ENCODE peak calls at places on chromosomes 7 and 10, in four cellular contexts. One of them, this sample, is unnamed. For H3K4me1 and H3K9me3, the result is how much of the 10 kb centered on the place peaks cover.

GRCh38 chr10:122850705-122851640 is 5.3 kb upstream of the CUZD1 start:
- DNase-seq in CD8-positive, alpha-beta memory T cell: no peak
- DNase-seq in cardiac muscle cell: peak
- DNase-seq in aorta: no peak
- DNase-seq in this sample: no peak

GRCh38 chr10:60139798-60140566 is 233.6 kb upstream of the CCDC6 start:
- DNase-seq in CD8-positive, alpha-beta memory T cell: no peak
- DNase-seq in cardiac muscle cell: peak
- DNase-seq in aorta: no peak
- DNase-seq in this sample: no peak

GRCh38 chr7:51297986-51298385 is 18.6 kb downstream of the COBL start:
- DNase-seq in CD8-positive, alpha-beta memory T cell: no peak
- DNase-seq in cardiac muscle cell: no peak
- DNase-seq in aorta: no peak
- DNase-seq in this sample: no peak

GRCh38 chr7:131692131-131692960 is 135.9 kb upstream of the PODXL start:
- DNase-seq in CD8-positive, alpha-beta memory T cell: no peak
- DNase-seq in cardiac muscle cell: peak
- DNase-seq in aorta: peak
- DNase-seq in this sample: no peak

GRCh38 chr10:122847782-122848604 is 2.3 kb upstream of the CUZD1 start:
- DNase-seq in CD8-positive, alpha-beta memory T cell: no peak
- DNase-seq in cardiac muscle cell: no peak
- DNase-seq in aorta: no peak
- DNase-seq in this sample: no peak

GRCh38 chr10:104472505-104472904 is 118.9 kb downstream of the CFAP58 start:
- DNase-seq in CD8-positive, alpha-beta memory T cell: no peak
- DNase-seq in cardiac muscle cell: no peak
- DNase-seq in aorta: no peak
- DNase-seq in this sample: no peak

GRCh38 chr7:98703916-98704315 is 86.8 kb downstream of the NPTX2 start:
- DNase-seq in CD8-positive, alpha-beta memory T cell: no peak
- DNase-seq in cardiac muscle cell: no peak
- DNase-seq in aorta: no peak
- DNase-seq in this sample: no peak

GRCh38 chr7:27030393-27031001 is 65.3 kb downstream of the HOXA1 start:
- DNase-seq in CD8-positive, alpha-beta memory T cell: no peak
- DNase-seq in cardiac muscle cell: no peak
- DNase-seq in aorta: no peak
- DNase-seq in this sample: no peak

GRCh38 chr10:123526356-123527079 is 139.6 kb upstream of the GPR26 start:
- DNase-seq in CD8-positive, alpha-beta memory T cell: no peak
- DNase-seq in cardiac muscle cell: no peak
- DNase-seq in aorta: no peak
- DNase-seq in this sample: no peak

GRCh38 chr10:77925795-77926565 is 575 bp downstream of the DLG5 start:
- DNase-seq in CD8-positive, alpha-beta memory T cell: peak
- DNase-seq in cardiac muscle cell: peak
- DNase-seq in aorta: peak
- DNase-seq in this sample: peak

GRCh38 chr7:107995184-107996071 is 7.5 kb downstream of the LAMB1 start:
- DNase-seq in CD8-positive, alpha-beta memory T cell: no peak
- DNase-seq in cardiac muscle cell: peak
- DNase-seq in aorta: no peak
- DNase-seq in this sample: no peak

GRCh38 chr10:99394761-99395386 is 35.5 kb downstream of the GOT1 start:
- DNase-seq in CD8-positive, alpha-beta memory T cell: no peak
- DNase-seq in cardiac muscle cell: no peak
- DNase-seq in aorta: no peak
- DNase-seq in this sample: no peak

GRCh38 chr7:156559001-156559400 is 81.6 kb upstream of the RNF32 start:
- DNase-seq in CD8-positive, alpha-beta memory T cell: no peak
- DNase-seq in cardiac muscle cell: no peak
- DNase-seq in aorta: no peak
- DNase-seq in this sample: no peak

GRCh38 chr10:3045471-3046209 is 21.7 kb upstream of the PFKP start:
- DNase-seq in CD8-positive, alpha-beta memory T cell: no peak
- DNase-seq in cardiac muscle cell: peak
- DNase-seq in aorta: peak
- DNase-seq in this sample: no peak

GRCh38 chr10:4082851-4083250 is 297.8 kb upstream of the KLF6 start:
- DNase-seq in CD8-positive, alpha-beta memory T cell: no peak
- DNase-seq in cardiac muscle cell: peak
- DNase-seq in aorta: no peak
- DNase-seq in this sample: no peak

GRCh38 chr10:19209319-19209718 is 160.7 kb downstream of the MALRD1 start:
- DNase-seq in CD8-positive, alpha-beta memory T cell: no peak
- DNase-seq in cardiac muscle cell: no peak
- DNase-seq in aorta: no peak
- DNase-seq in this sample: no peak

GRCh38 chr10:114397651-114398145 is 6.6 kb downstream of the AFAP1L2 start:
- DNase-seq in CD8-positive, alpha-beta memory T cell: no peak
- DNase-seq in cardiac muscle cell: peak
- DNase-seq in aorta: peak
- DNase-seq in this sample: no peak

GRCh38 chr10:74816824-74817498 is 9.4 kb upstream of the KAT6B start:
- DNase-seq in CD8-positive, alpha-beta memory T cell: no peak
- DNase-seq in cardiac muscle cell: no peak
- DNase-seq in aorta: no peak
- DNase-seq in this sample: no peak

GRCh38 chr10:112446855-112447691 is at the start of the genes VTI1A and ZDHHC6:
- DNase-seq in CD8-positive, alpha-beta memory T cell: peak
- DNase-seq in cardiac muscle cell: peak
- DNase-seq in aorta: peak
- DNase-seq in this sample: peak

GRCh38 chr10:49744924-49745605 is 17.1 kb downstream of the OGDHL start:
- DNase-seq in CD8-positive, alpha-beta memory T cell: no peak
- DNase-seq in cardiac muscle cell: no peak
- DNase-seq in aorta: peak
- DNase-seq in this sample: peak

GRCh38 chr10:114703377-114704125 is 45.5 kb upstream of the ABLIM1 start:
- DNase-seq in CD8-positive, alpha-beta memory T cell: no peak
- DNase-seq in cardiac muscle cell: peak
- DNase-seq in aorta: no peak
- DNase-seq in this sample: no peak

GRCh38 chr7:50792342-50793114 is 9.8 kb upstream of the GRB10 start:
- DNase-seq in CD8-positive, alpha-beta memory T cell: no peak
- DNase-seq in cardiac muscle cell: peak
- DNase-seq in aorta: peak
- DNase-seq in this sample: peak

GRCh38 chr10:17344206-17344605 is 110.2 kb downstream of the ST8SIA6 start:
- DNase-seq in CD8-positive, alpha-beta memory T cell: no peak
- DNase-seq in cardiac muscle cell: peak
- DNase-seq in aorta: no peak
- DNase-seq in this sample: no peak

GRCh38 chr10:79129361-79129997 is 60.7 kb downstream of the ZMIZ1 start:
- DNase-seq in CD8-positive, alpha-beta memory T cell: no peak
- DNase-seq in cardiac muscle cell: peak
- DNase-seq in aorta: no peak
- DNase-seq in this sample: no peak

GRCh38 chr10:79130846-79131245 is 62.1 kb downstream of the ZMIZ1 start:
- DNase-seq in CD8-positive, alpha-beta memory T cell: no peak
- DNase-seq in cardiac muscle cell: no peak
- DNase-seq in aorta: no peak
- DNase-seq in this sample: no peak

GRCh38 chr10:79131730-79132644 is 63.2 kb downstream of the ZMIZ1 start:
- DNase-seq in CD8-positive, alpha-beta memory T cell: no peak
- DNase-seq in cardiac muscle cell: no peak
- DNase-seq in aorta: no peak
- DNase-seq in this sample: no peak

GRCh38 chr10:79128923-79129305 is 60.1 kb downstream of the ZMIZ1 start:
- DNase-seq in CD8-positive, alpha-beta memory T cell: no peak
- DNase-seq in cardiac muscle cell: no peak
- DNase-seq in aorta: no peak
- DNase-seq in this sample: no peak

DNA sequence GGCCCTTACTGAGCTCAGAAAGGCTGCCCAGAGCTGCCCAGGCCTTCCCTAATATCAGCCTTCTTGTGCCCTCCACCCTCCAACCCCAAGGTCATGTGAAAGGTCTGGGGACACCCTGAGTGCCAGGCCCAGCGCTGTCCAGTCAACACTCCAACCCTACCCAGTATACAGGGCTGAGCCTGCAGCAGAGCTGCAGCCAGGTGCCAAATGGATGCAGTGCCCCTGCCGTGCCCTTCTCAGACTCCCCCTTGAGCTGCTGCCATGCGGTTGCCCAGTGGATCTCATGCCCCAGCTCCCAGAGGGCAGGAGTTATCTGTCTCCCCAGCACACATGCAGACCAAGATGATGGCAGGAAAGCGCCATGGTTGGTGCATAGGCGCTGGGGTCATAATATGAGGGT is 61.5 kb downstream of the ZMIZ1 start:
- DNase-seq in CD8-positive, alpha-beta memory T cell: no peak
- DNase-seq in cardiac muscle cell: no peak
- DNase-seq in aorta: no peak
- DNase-seq in this sample: no peak
- H3K4me1 ChIP-seq in CD8-positive, alpha-beta memory T cell: under half
- H3K4me1 ChIP-seq in cardiac muscle cell: half or more
- H3K4me1 ChIP-seq in aorta: under half
- H3K4me1 ChIP-seq in this sample: under half

GRCh38 chr7:57414415-57414814 is 35.6 kb upstream of the ZNF716 start:
- DNase-seq in CD8-positive, alpha-beta memory T cell: no peak
- DNase-seq in cardiac muscle cell: no peak
- DNase-seq in aorta: no peak
- DNase-seq in this sample: peak

GRCh38 chr7:57412168-57412567 is 37.8 kb upstream of the ZNF716 start:
- DNase-seq in CD8-positive, alpha-beta memory T cell: no peak
- DNase-seq in cardiac muscle cell: no peak
- DNase-seq in aorta: no peak
- DNase-seq in this sample: peak

GRCh38 chr7:57413529-57414398 is 36.2 kb upstream of the ZNF716 start:
- DNase-seq in CD8-positive, alpha-beta memory T cell: no peak
- DNase-seq in cardiac muscle cell: no peak
- DNase-seq in aorta: no peak
- DNase-seq in this sample: peak

GRCh38 chr7:57414852-57415251 is 35.1 kb upstream of the ZNF716 start:
- DNase-seq in CD8-positive, alpha-beta memory T cell: no peak
- DNase-seq in cardiac muscle cell: no peak
- DNase-seq in aorta: no peak
- DNase-seq in this sample: peak

DNA sequence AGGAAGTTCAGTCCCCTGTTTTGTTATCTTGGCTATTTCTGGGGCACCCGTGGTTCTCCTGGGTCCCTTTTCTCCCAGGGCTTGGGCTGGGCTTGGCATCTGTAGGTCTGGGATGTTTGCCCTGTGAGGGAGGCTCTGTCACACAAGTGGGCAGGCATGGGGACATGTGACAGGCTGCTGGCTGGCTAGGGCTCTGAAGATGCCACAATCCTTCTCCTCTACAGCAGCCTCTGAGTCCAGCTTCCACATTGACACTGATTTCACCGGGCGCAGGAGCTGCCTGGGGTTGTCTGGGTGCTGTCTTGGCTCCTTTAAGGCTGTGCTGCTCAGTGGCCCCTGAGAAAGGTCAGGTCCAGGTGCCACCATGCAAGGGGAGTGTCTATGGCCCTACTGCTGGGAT is 37.4 kb upstream of the ZNF716 start:
- DNase-seq in CD8-positive, alpha-beta memory T cell: no peak
- DNase-seq in cardiac muscle cell: no peak
- DNase-seq in aorta: no peak
- DNase-seq in this sample: peak
- H3K9me3 ChIP-seq in CD8-positive, alpha-beta memory T cell: under half
- H3K9me3 ChIP-seq in cardiac muscle cell: under half
- H3K9me3 ChIP-seq in aorta: under half
- H3K9me3 ChIP-seq in this sample: under half

GRCh38 chr7:104967595-104967994 is 46.4 kb upstream of the KMT2E start:
- DNase-seq in CD8-positive, alpha-beta memory T cell: no peak
- DNase-seq in cardiac muscle cell: peak
- DNase-seq in aorta: no peak
- DNase-seq in this sample: no peak

GRCh38 chr7:104963991-104964385 is 50.0 kb upstream of the KMT2E start:
- DNase-seq in CD8-positive, alpha-beta memory T cell: no peak
- DNase-seq in cardiac muscle cell: peak
- DNase-seq in aorta: no peak
- DNase-seq in this sample: no peak

GRCh38 chr7:104967088-104967487 is 46.9 kb upstream of the KMT2E start:
- DNase-seq in CD8-positive, alpha-beta memory T cell: no peak
- DNase-seq in cardiac muscle cell: peak
- DNase-seq in aorta: no peak
- DNase-seq in this sample: no peak

GRCh38 chr7:104964626-104965236 is 49.3 kb upstream of the KMT2E start:
- DNase-seq in CD8-positive, alpha-beta memory T cell: no peak
- DNase-seq in cardiac muscle cell: no peak
- DNase-seq in aorta: no peak
- DNase-seq in this sample: no peak

DNA sequence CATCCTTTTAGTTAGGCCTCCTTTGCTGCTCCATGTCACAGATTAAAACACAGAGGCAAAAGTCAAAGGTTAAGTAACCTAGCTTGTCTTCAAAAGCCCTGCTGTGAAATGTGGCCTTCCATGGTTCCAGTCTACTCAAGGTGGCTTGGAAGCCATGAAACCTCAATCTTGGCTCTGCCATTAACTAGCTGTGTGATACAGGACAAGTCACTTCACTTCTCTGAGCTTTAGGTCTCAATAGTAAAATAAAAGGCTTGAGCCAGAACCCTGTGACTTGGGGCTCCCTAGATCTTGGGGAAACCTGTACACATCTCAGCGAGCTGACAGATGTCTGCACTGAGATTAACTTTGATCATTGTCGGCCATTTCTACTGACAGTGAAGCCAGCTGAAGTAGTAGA is 48.0 kb upstream of the KMT2E start:
- DNase-seq in CD8-positive, alpha-beta memory T cell: no peak
- DNase-seq in cardiac muscle cell: no peak
- DNase-seq in aorta: no peak
- DNase-seq in this sample: no peak
- H3K4me1 ChIP-seq in CD8-positive, alpha-beta memory T cell: under half
- H3K4me1 ChIP-seq in cardiac muscle cell: under half
- H3K4me1 ChIP-seq in aorta: under half
- H3K4me1 ChIP-seq in this sample: under half

GRCh38 chr7:63925626-63926460 is 72.8 kb upstream of the ZNF722 start:
- DNase-seq in CD8-positive, alpha-beta memory T cell: peak
- DNase-seq in cardiac muscle cell: peak
- DNase-seq in aorta: peak
- DNase-seq in this sample: peak
- H3K9me3 ChIP-seq in CD8-positive, alpha-beta memory T cell: under half
- H3K9me3 ChIP-seq in cardiac muscle cell: under half
- H3K9me3 ChIP-seq in aorta: under half
- H3K9me3 ChIP-seq in this sample: under half

GRCh38 chr10:44960098-44960480 is 487 bp downstream of the RASSF4 start:
- DNase-seq in CD8-positive, alpha-beta memory T cell: no peak
- DNase-seq in cardiac muscle cell: no peak
- DNase-seq in aorta: no peak
- DNase-seq in this sample: no peak
- H3K4me1 ChIP-seq in CD8-positive, alpha-beta memory T cell: under half
- H3K4me1 ChIP-seq in cardiac muscle cell: half or more
- H3K4me1 ChIP-seq in aorta: under half
- H3K4me1 ChIP-seq in this sample: under half